ENCODE peak calls at places on chromosome 17, in four cellular contexts. One of them, this sample, is unnamed.

GRCh38 chr17:63162406-63163157 is 196.5 kb downstream of the TANC2 start:
- DNase-seq in astrocyte of the spinal cord: no peak
- DNase-seq in gastrocnemius medialis: no peak
- DNase-seq in fibroblast of lung: no peak
- DNase-seq in this sample: no peak

GRCh38 chr17:74408262-74408661 is 23.6 kb upstream of the GPRC5C start:
- DNase-seq in astrocyte of the spinal cord: no peak
- DNase-seq in gastrocnemius medialis: peak
- DNase-seq in fibroblast of lung: peak
- DNase-seq in this sample: no peak

GRCh38 chr17:17694229-17695081 is 13.2 kb downstream of the RAI1 start:
- DNase-seq in astrocyte of the spinal cord: peak
- DNase-seq in gastrocnemius medialis: peak
- DNase-seq in fibroblast of lung: peak
- DNase-seq in this sample: peak

GRCh38 chr17:72702136-72702735 is 390.3 kb downstream of the SLC39A11 start:
- DNase-seq in astrocyte of the spinal cord: peak
- DNase-seq in gastrocnemius medialis: no peak
- DNase-seq in fibroblast of lung: peak
- DNase-seq in this sample: no peak

GRCh38 chr17:7982666-7983065 is 19.7 kb upstream of the GUCY2D start:
- DNase-seq in astrocyte of the spinal cord: peak
- DNase-seq in gastrocnemius medialis: no peak
- DNase-seq in fibroblast of lung: peak
- DNase-seq in this sample: no peak

GRCh38 chr17:19372004-19372365 is 6.3 kb upstream of the MAPK7 start:
- DNase-seq in astrocyte of the spinal cord: no peak
- DNase-seq in gastrocnemius medialis: no peak
- DNase-seq in fibroblast of lung: no peak
- DNase-seq in this sample: no peak

GRCh38 chr17:27526603-27527002 is 70.4 kb downstream of the KSR1 start:
- DNase-seq in astrocyte of the spinal cord: peak
- DNase-seq in gastrocnemius medialis: no peak
- DNase-seq in fibroblast of lung: peak
- DNase-seq in this sample: no peak

GRCh38 chr17:28896884-28897768 is at the start of gene FLOT2:
- DNase-seq in astrocyte of the spinal cord: peak
- DNase-seq in gastrocnemius medialis: peak
- DNase-seq in fibroblast of lung: peak
- DNase-seq in this sample: peak

GRCh38 chr17:16178836-16179235 is 36.5 kb downstream of the NCOR1 start:
- DNase-seq in astrocyte of the spinal cord: peak
- DNase-seq in gastrocnemius medialis: no peak
- DNase-seq in fibroblast of lung: peak
- DNase-seq in this sample: no peak

GRCh38 chr17:9183297-9183696 is 162.0 kb downstream of the NTN1 start:
- DNase-seq in astrocyte of the spinal cord: no peak
- DNase-seq in gastrocnemius medialis: no peak
- DNase-seq in fibroblast of lung: no peak
- DNase-seq in this sample: no peak

GRCh38 chr17:67606896-67607604 is 110.7 kb upstream of the NOL11 start:
- DNase-seq in astrocyte of the spinal cord: no peak
- DNase-seq in gastrocnemius medialis: no peak
- DNase-seq in fibroblast of lung: no peak
- DNase-seq in this sample: no peak

GRCh38 chr17:50076591-50077235 is 18.4 kb upstream of the PDK2 start:
- DNase-seq in astrocyte of the spinal cord: no peak
- DNase-seq in gastrocnemius medialis: no peak
- DNase-seq in fibroblast of lung: no peak
- DNase-seq in this sample: no peak

GRCh38 chr17:83100853-83101391 is 21.5 kb downstream of the METRNL start:
- DNase-seq in astrocyte of the spinal cord: no peak
- DNase-seq in gastrocnemius medialis: no peak
- DNase-seq in fibroblast of lung: no peak
- DNase-seq in this sample: no peak

GRCh38 chr17:54932711-54933110 is 32.1 kb downstream of the TOM1L1 start:
- DNase-seq in astrocyte of the spinal cord: peak
- DNase-seq in gastrocnemius medialis: no peak
- DNase-seq in fibroblast of lung: peak
- DNase-seq in this sample: no peak

GRCh38 chr17:61405047-61405685 is 5.5 kb downstream of the TBX2 start:
- DNase-seq in astrocyte of the spinal cord: no peak
- DNase-seq in gastrocnemius medialis: no peak
- DNase-seq in fibroblast of lung: peak
- DNase-seq in this sample: no peak

GRCh38 chr17:41521574-41522261 is 3.0 kb upstream of the KRT15 start:
- DNase-seq in astrocyte of the spinal cord: peak
- DNase-seq in gastrocnemius medialis: no peak
- DNase-seq in fibroblast of lung: peak
- DNase-seq in this sample: no peak

GRCh38 chr17:60887607-60888028 is 210.0 kb downstream of the BCAS3 start:
- DNase-seq in astrocyte of the spinal cord: no peak
- DNase-seq in gastrocnemius medialis: no peak
- DNase-seq in fibroblast of lung: no peak
- DNase-seq in this sample: no peak

GRCh38 chr17:79808763-79809529 is 12.1 kb upstream of the CBX8 start:
- DNase-seq in astrocyte of the spinal cord: no peak
- DNase-seq in gastrocnemius medialis: no peak
- DNase-seq in fibroblast of lung: peak
- DNase-seq in this sample: no peak

GRCh38 chr17:62032480-62032879 is 32.6 kb downstream of the MED13 start:
- DNase-seq in astrocyte of the spinal cord: no peak
- DNase-seq in gastrocnemius medialis: no peak
- DNase-seq in fibroblast of lung: no peak
- DNase-seq in this sample: no peak

GRCh38 chr17:17669081-17669850 is 12.0 kb upstream of the RAI1 start:
- DNase-seq in astrocyte of the spinal cord: peak
- DNase-seq in gastrocnemius medialis: no peak
- DNase-seq in fibroblast of lung: no peak
- DNase-seq in this sample: no peak

GRCh38 chr17:74520790-74521480 is 10.3 kb downstream of the CD300LB start:
- DNase-seq in astrocyte of the spinal cord: no peak
- DNase-seq in gastrocnemius medialis: no peak
- DNase-seq in fibroblast of lung: no peak
- DNase-seq in this sample: peak

GRCh38 chr17:36152639-36153120 is 23.8 kb downstream of the TBC1D3B start:
- DNase-seq in astrocyte of the spinal cord: no peak
- DNase-seq in gastrocnemius medialis: no peak
- DNase-seq in fibroblast of lung: no peak
- DNase-seq in this sample: no peak

GRCh38 chr17:55763856-55764255 is 13.0 kb downstream of the PCTP start:
- DNase-seq in astrocyte of the spinal cord: no peak
- DNase-seq in gastrocnemius medialis: no peak
- DNase-seq in fibroblast of lung: peak
- DNase-seq in this sample: no peak

GRCh38 chr17:35716173-35716572 is 15.3 kb upstream of the RASL10B start:
- DNase-seq in astrocyte of the spinal cord: no peak
- DNase-seq in gastrocnemius medialis: no peak
- DNase-seq in fibroblast of lung: no peak
- DNase-seq in this sample: no peak

GRCh38 chr17:78133179-78133951 is 2.8 kb downstream of the TMC8 start:
- DNase-seq in astrocyte of the spinal cord: no peak
- DNase-seq in gastrocnemius medialis: no peak
- DNase-seq in fibroblast of lung: no peak
- DNase-seq in this sample: no peak

GRCh38 chr17:35849469-35850348 is 19.0 kb downstream of the HEATR9 start:
- DNase-seq in astrocyte of the spinal cord: peak
- DNase-seq in gastrocnemius medialis: no peak
- DNase-seq in fibroblast of lung: peak
- DNase-seq in this sample: no peak

GRCh38 chr17:74778960-74779359 is 2.8 kb upstream of the NAT9 start:
- DNase-seq in astrocyte of the spinal cord: no peak
- DNase-seq in gastrocnemius medialis: no peak
- DNase-seq in fibroblast of lung: peak
- DNase-seq in this sample: no peak

GRCh38 chr17:76597156-76598003 is 11.7 kb upstream of the ST6GALNAC2 start:
- DNase-seq in astrocyte of the spinal cord: no peak
- DNase-seq in gastrocnemius medialis: no peak
- DNase-seq in fibroblast of lung: no peak
- DNase-seq in this sample: no peak
- TF ChIP-seq CTCF in astrocyte of the spinal cord: no peak
- TF ChIP-seq CTCF in gastrocnemius medialis: no peak
- TF ChIP-seq CTCF in fibroblast of lung: no peak
- TF ChIP-seq CTCF in this sample: no peak

GRCh38 chr17:70288540-70289290 is 119.4 kb downstream of the KCNJ2 start:
- DNase-seq in astrocyte of the spinal cord: no peak
- DNase-seq in gastrocnemius medialis: no peak
- DNase-seq in fibroblast of lung: peak
- DNase-seq in this sample: no peak
- TF ChIP-seq CTCF in astrocyte of the spinal cord: no peak
- TF ChIP-seq CTCF in gastrocnemius medialis: no peak
- TF ChIP-seq CTCF in fibroblast of lung: no peak
- TF ChIP-seq CTCF in this sample: no peak

GRCh38 chr17:43696891-43697290 is 35.2 kb upstream of the MEOX1 start:
- DNase-seq in astrocyte of the spinal cord: no peak
- DNase-seq in gastrocnemius medialis: no peak
- DNase-seq in fibroblast of lung: no peak
- DNase-seq in this sample: no peak

GRCh38 chr17:43694081-43694870 is 32.6 kb upstream of the MEOX1 start:
- DNase-seq in astrocyte of the spinal cord: peak
- DNase-seq in gastrocnemius medialis: peak
- DNase-seq in fibroblast of lung: peak
- DNase-seq in this sample: peak

GRCh38 chr17:43697937-43698336 is 36.2 kb upstream of the MEOX1 start:
- DNase-seq in astrocyte of the spinal cord: no peak
- DNase-seq in gastrocnemius medialis: no peak
- DNase-seq in fibroblast of lung: no peak
- DNase-seq in this sample: no peak

GRCh38 chr17:43698678-43699437 is 37.1 kb upstream of the MEOX1 start:
- DNase-seq in astrocyte of the spinal cord: no peak
- DNase-seq in gastrocnemius medialis: peak
- DNase-seq in fibroblast of lung: no peak
- DNase-seq in this sample: no peak

GRCh38 chr17:43695968-43696865 is 34.5 kb upstream of the MEOX1 start:
- DNase-seq in astrocyte of the spinal cord: no peak
- DNase-seq in gastrocnemius medialis: peak
- DNase-seq in fibroblast of lung: peak
- DNase-seq in this sample: no peak
- TF ChIP-seq CTCF in astrocyte of the spinal cord: no peak
- TF ChIP-seq CTCF in gastrocnemius medialis: no peak
- TF ChIP-seq CTCF in fibroblast of lung: no peak
- TF ChIP-seq CTCF in this sample: no peak

GRCh38 chr17:40124279-40125141 is 2.7 kb downstream of the MSL1 start:
- DNase-seq in astrocyte of the spinal cord: no peak
- DNase-seq in gastrocnemius medialis: no peak
- DNase-seq in fibroblast of lung: peak
- DNase-seq in this sample: peak

GRCh38 chr17:40122466-40122943 is 734 bp downstream of the MSL1 start:
- DNase-seq in astrocyte of the spinal cord: no peak
- DNase-seq in gastrocnemius medialis: peak
- DNase-seq in fibroblast of lung: peak
- DNase-seq in this sample: no peak

GRCh38 chr17:40123811-40124114 is 2.0 kb downstream of the MSL1 start:
- DNase-seq in astrocyte of the spinal cord: no peak
- DNase-seq in gastrocnemius medialis: no peak
- DNase-seq in fibroblast of lung: no peak
- DNase-seq in this sample: no peak

GRCh38 chr17:40121886-40122465 is at the start of gene MSL1:
- DNase-seq in astrocyte of the spinal cord: peak
- DNase-seq in gastrocnemius medialis: peak
- DNase-seq in fibroblast of lung: peak
- DNase-seq in this sample: peak

DNA sequence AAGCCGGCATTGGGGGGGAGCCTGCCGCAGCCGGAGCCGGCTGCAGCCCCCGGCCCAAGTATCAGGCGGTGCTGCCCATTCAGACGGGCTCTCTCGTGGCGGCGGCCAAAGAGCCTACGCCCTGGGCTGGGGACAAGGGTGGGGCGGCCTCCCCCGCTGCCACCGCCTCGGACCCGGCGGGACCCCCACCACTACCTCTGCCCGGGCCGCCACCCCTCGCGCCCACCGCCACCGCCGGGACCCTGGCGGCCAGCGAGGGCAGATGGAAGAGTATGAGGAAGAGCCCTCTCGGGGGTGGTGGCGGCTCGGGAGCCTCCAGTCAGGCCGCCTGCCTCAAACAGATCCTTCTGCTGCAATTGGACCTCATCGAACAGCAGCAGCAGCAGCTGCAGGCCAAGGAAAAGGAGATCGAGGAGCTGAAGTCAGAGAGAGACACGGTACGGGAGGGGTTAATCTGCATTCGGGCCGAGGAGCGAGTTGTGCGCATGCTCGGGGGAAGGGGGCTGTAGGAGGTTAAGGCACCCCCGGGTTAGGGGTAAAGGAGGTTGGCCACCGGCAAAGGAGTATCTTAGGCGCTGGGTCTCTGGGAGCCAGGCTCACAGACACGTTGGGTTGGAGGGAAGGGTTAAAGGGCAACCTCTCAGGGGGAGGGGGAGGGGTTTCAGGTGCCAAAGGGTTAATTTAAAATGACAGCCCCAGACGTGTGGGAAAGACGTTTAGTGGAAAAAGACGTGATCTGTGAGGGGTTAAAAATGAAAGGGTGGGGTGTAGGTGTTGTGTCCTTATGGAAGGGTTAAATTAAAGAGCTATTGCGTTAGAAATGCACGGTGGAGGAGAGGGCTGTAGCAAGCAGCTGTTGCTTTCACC is 1.4 kb downstream of the MSL1 start:
- DNase-seq in astrocyte of the spinal cord: peak
- DNase-seq in gastrocnemius medialis: no peak
- DNase-seq in fibroblast of lung: peak
- DNase-seq in this sample: peak
- TF ChIP-seq CTCF in astrocyte of the spinal cord: no peak
- TF ChIP-seq CTCF in gastrocnemius medialis: no peak
- TF ChIP-seq CTCF in fibroblast of lung: no peak
- TF ChIP-seq CTCF in this sample: no peak

GRCh38 chr17:14805348-14805747 is 459.8 kb downstream of the PMP22 start:
- DNase-seq in astrocyte of the spinal cord: no peak
- DNase-seq in gastrocnemius medialis: no peak
- DNase-seq in fibroblast of lung: no peak
- DNase-seq in this sample: no peak
- TF ChIP-seq CTCF in astrocyte of the spinal cord: no peak
- TF ChIP-seq CTCF in gastrocnemius medialis: no peak
- TF ChIP-seq CTCF in fibroblast of lung: no peak
- TF ChIP-seq CTCF in this sample: no peak